ENCODE peak calls at places on chromosomes 11 and 22, in nine cellular contexts. One of them, this sample, is unnamed. For H3K4me1, the result is how much of the 10 kb centered on the place peaks cover.

GRCh38 chr11:74694136-74694535 is 37.1 kb downstream of the CHRDL2 start:
- DNase-seq in naive thymus-derived CD4-positive, alpha-beta T cell: no peak
- DNase-seq in fibroblast of lung: no peak
- DNase-seq in heart right ventricle: no peak
- DNase-seq in endodermal cell: peak
- DNase-seq in sigmoid colon: no peak
- DNase-seq in right atrium auricular region: no peak
- DNase-seq in thoracic aorta: no peak
- DNase-seq in psoas muscle: no peak
- DNase-seq in this sample: no peak

GRCh38 chr11:131771471-131771870 is 401.1 kb downstream of the NTM start:
- DNase-seq in naive thymus-derived CD4-positive, alpha-beta T cell: no peak
- DNase-seq in fibroblast of lung: no peak
- DNase-seq in heart right ventricle: no peak
- DNase-seq in endodermal cell: no peak
- DNase-seq in sigmoid colon: no peak
- DNase-seq in right atrium auricular region: no peak
- DNase-seq in thoracic aorta: no peak
- DNase-seq in psoas muscle: no peak
- DNase-seq in this sample: no peak

GRCh38 chr22:32801436-32802290 is at the start of gene TIMP3:
- DNase-seq in naive thymus-derived CD4-positive, alpha-beta T cell: no peak
- DNase-seq in fibroblast of lung: peak
- DNase-seq in heart right ventricle: peak
- DNase-seq in endodermal cell: peak
- DNase-seq in sigmoid colon: peak
- DNase-seq in right atrium auricular region: peak
- DNase-seq in thoracic aorta: peak
- DNase-seq in psoas muscle: peak
- DNase-seq in this sample: peak

GRCh38 chr11:126332221-126332711 is 23.2 kb upstream of the ST3GAL4 start:
- DNase-seq in naive thymus-derived CD4-positive, alpha-beta T cell: no peak
- DNase-seq in fibroblast of lung: peak
- DNase-seq in heart right ventricle: peak
- DNase-seq in endodermal cell: no peak
- DNase-seq in sigmoid colon: no peak
- DNase-seq in right atrium auricular region: peak
- DNase-seq in thoracic aorta: no peak
- DNase-seq in psoas muscle: peak
- DNase-seq in this sample: peak

GRCh38 chr11:121328213-121328966 is 35.8 kb downstream of the SC5D start:
- DNase-seq in naive thymus-derived CD4-positive, alpha-beta T cell: peak
- DNase-seq in fibroblast of lung: no peak
- DNase-seq in heart right ventricle: no peak
- DNase-seq in endodermal cell: no peak
- DNase-seq in sigmoid colon: no peak
- DNase-seq in right atrium auricular region: no peak
- DNase-seq in thoracic aorta: no peak
- DNase-seq in psoas muscle: no peak
- DNase-seq in this sample: no peak

GRCh38 chr11:108027057-108027456 is 18.4 kb downstream of the CUL5 start:
- DNase-seq in naive thymus-derived CD4-positive, alpha-beta T cell: no peak
- DNase-seq in fibroblast of lung: no peak
- DNase-seq in heart right ventricle: no peak
- DNase-seq in endodermal cell: no peak
- DNase-seq in sigmoid colon: no peak
- DNase-seq in right atrium auricular region: no peak
- DNase-seq in thoracic aorta: no peak
- DNase-seq in psoas muscle: no peak
- DNase-seq in this sample: no peak

GRCh38 chr11:132969892-132970291 is 562.4 kb downstream of the OPCML start:
- DNase-seq in naive thymus-derived CD4-positive, alpha-beta T cell: no peak
- DNase-seq in fibroblast of lung: no peak
- DNase-seq in heart right ventricle: no peak
- DNase-seq in endodermal cell: no peak
- DNase-seq in sigmoid colon: no peak
- DNase-seq in right atrium auricular region: no peak
- DNase-seq in thoracic aorta: no peak
- DNase-seq in psoas muscle: no peak
- DNase-seq in this sample: no peak

GRCh38 chr22:19984201-19984753 is 32.3 kb downstream of the ARVCF start:
- DNase-seq in naive thymus-derived CD4-positive, alpha-beta T cell: no peak
- DNase-seq in fibroblast of lung: peak
- DNase-seq in heart right ventricle: peak
- DNase-seq in endodermal cell: no peak
- DNase-seq in sigmoid colon: peak
- DNase-seq in right atrium auricular region: no peak
- DNase-seq in thoracic aorta: peak
- DNase-seq in psoas muscle: peak
- DNase-seq in this sample: peak

GRCh38 chr11:82980292-82980691 is 78.8 kb downstream of the DDIAS start:
- DNase-seq in naive thymus-derived CD4-positive, alpha-beta T cell: no peak
- DNase-seq in fibroblast of lung: peak
- DNase-seq in heart right ventricle: no peak
- DNase-seq in endodermal cell: no peak
- DNase-seq in sigmoid colon: no peak
- DNase-seq in right atrium auricular region: no peak
- DNase-seq in thoracic aorta: no peak
- DNase-seq in psoas muscle: no peak
- DNase-seq in this sample: no peak

GRCh38 chr11:64583296-64584262 is 7.4 kb upstream of the SLC22A12 start:
- DNase-seq in naive thymus-derived CD4-positive, alpha-beta T cell: no peak
- DNase-seq in fibroblast of lung: peak
- DNase-seq in heart right ventricle: no peak
- DNase-seq in endodermal cell: no peak
- DNase-seq in sigmoid colon: peak
- DNase-seq in right atrium auricular region: no peak
- DNase-seq in thoracic aorta: no peak
- DNase-seq in psoas muscle: no peak
- DNase-seq in this sample: no peak

GRCh38 chr11:130592056-130592455 is 143.6 kb downstream of the ADAMTS15 start:
- DNase-seq in naive thymus-derived CD4-positive, alpha-beta T cell: no peak
- DNase-seq in fibroblast of lung: peak
- DNase-seq in heart right ventricle: no peak
- DNase-seq in endodermal cell: no peak
- DNase-seq in sigmoid colon: no peak
- DNase-seq in right atrium auricular region: no peak
- DNase-seq in thoracic aorta: no peak
- DNase-seq in psoas muscle: no peak
- DNase-seq in this sample: no peak

GRCh38 chr11:124646148-124646547 is 23.5 kb downstream of the TBRG1 start:
- DNase-seq in naive thymus-derived CD4-positive, alpha-beta T cell: no peak
- DNase-seq in fibroblast of lung: no peak
- DNase-seq in heart right ventricle: no peak
- DNase-seq in endodermal cell: no peak
- DNase-seq in sigmoid colon: no peak
- DNase-seq in right atrium auricular region: no peak
- DNase-seq in thoracic aorta: no peak
- DNase-seq in psoas muscle: no peak
- DNase-seq in this sample: no peak

GRCh38 chr11:130606181-130606580 is 157.7 kb downstream of the ADAMTS15 start:
- DNase-seq in naive thymus-derived CD4-positive, alpha-beta T cell: no peak
- DNase-seq in fibroblast of lung: peak
- DNase-seq in heart right ventricle: no peak
- DNase-seq in endodermal cell: no peak
- DNase-seq in sigmoid colon: no peak
- DNase-seq in right atrium auricular region: peak
- DNase-seq in thoracic aorta: no peak
- DNase-seq in psoas muscle: no peak
- DNase-seq in this sample: no peak

GRCh38 chr11:65382804-65383368 is 440 bp upstream of the SLC25A45 start:
- DNase-seq in naive thymus-derived CD4-positive, alpha-beta T cell: no peak
- DNase-seq in fibroblast of lung: no peak
- DNase-seq in heart right ventricle: no peak
- DNase-seq in endodermal cell: no peak
- DNase-seq in sigmoid colon: peak
- DNase-seq in right atrium auricular region: no peak
- DNase-seq in thoracic aorta: no peak
- DNase-seq in psoas muscle: peak
- DNase-seq in this sample: no peak

GRCh38 chr11:85798361-85798760 is 12.6 kb downstream of the SYTL2 start:
- DNase-seq in naive thymus-derived CD4-positive, alpha-beta T cell: no peak
- DNase-seq in fibroblast of lung: no peak
- DNase-seq in heart right ventricle: no peak
- DNase-seq in endodermal cell: no peak
- DNase-seq in sigmoid colon: no peak
- DNase-seq in right atrium auricular region: no peak
- DNase-seq in thoracic aorta: no peak
- DNase-seq in psoas muscle: no peak
- DNase-seq in this sample: no peak

GRCh38 chr11:46277623-46278386 is at the start of gene CREB3L1:
- DNase-seq in naive thymus-derived CD4-positive, alpha-beta T cell: no peak
- DNase-seq in fibroblast of lung: peak
- DNase-seq in heart right ventricle: peak
- DNase-seq in endodermal cell: peak
- DNase-seq in sigmoid colon: peak
- DNase-seq in right atrium auricular region: no peak
- DNase-seq in thoracic aorta: no peak
- DNase-seq in psoas muscle: peak
- DNase-seq in this sample: peak
- H3K4me1 ChIP-seq in naive thymus-derived CD4-positive, alpha-beta T cell: under half
- H3K4me1 ChIP-seq in fibroblast of lung: under half
- H3K4me1 ChIP-seq in heart right ventricle: under half
- H3K4me1 ChIP-seq in endodermal cell: under half
- H3K4me1 ChIP-seq in sigmoid colon: under half
- H3K4me1 ChIP-seq in right atrium auricular region: under half
- H3K4me1 ChIP-seq in thoracic aorta: half or more
- H3K4me1 ChIP-seq in psoas muscle: under half
- H3K4me1 ChIP-seq in this sample: under half

GRCh38 chr22:46453829-46454220 is 83.6 kb downstream of the CELSR1 start:
- DNase-seq in naive thymus-derived CD4-positive, alpha-beta T cell: no peak
- DNase-seq in fibroblast of lung: no peak
- DNase-seq in heart right ventricle: no peak
- DNase-seq in endodermal cell: no peak
- DNase-seq in sigmoid colon: no peak
- DNase-seq in right atrium auricular region: no peak
- DNase-seq in thoracic aorta: no peak
- DNase-seq in psoas muscle: no peak
- DNase-seq in this sample: no peak

GRCh38 chr22:46455453-46455852 is 82.0 kb downstream of the CELSR1 start:
- DNase-seq in naive thymus-derived CD4-positive, alpha-beta T cell: no peak
- DNase-seq in fibroblast of lung: no peak
- DNase-seq in heart right ventricle: no peak
- DNase-seq in endodermal cell: no peak
- DNase-seq in sigmoid colon: no peak
- DNase-seq in right atrium auricular region: no peak
- DNase-seq in thoracic aorta: no peak
- DNase-seq in psoas muscle: no peak
- DNase-seq in this sample: no peak

GRCh38 chr22:46453006-46453828 is 84.2 kb downstream of the CELSR1 start:
- DNase-seq in naive thymus-derived CD4-positive, alpha-beta T cell: no peak
- DNase-seq in fibroblast of lung: no peak
- DNase-seq in heart right ventricle: no peak
- DNase-seq in endodermal cell: no peak
- DNase-seq in sigmoid colon: no peak
- DNase-seq in right atrium auricular region: no peak
- DNase-seq in thoracic aorta: no peak
- DNase-seq in psoas muscle: no peak
- DNase-seq in this sample: no peak

GRCh38 chr22:46454910-46455269 is 82.5 kb downstream of the CELSR1 start:
- DNase-seq in naive thymus-derived CD4-positive, alpha-beta T cell: no peak
- DNase-seq in fibroblast of lung: no peak
- DNase-seq in heart right ventricle: no peak
- DNase-seq in endodermal cell: no peak
- DNase-seq in sigmoid colon: no peak
- DNase-seq in right atrium auricular region: no peak
- DNase-seq in thoracic aorta: no peak
- DNase-seq in psoas muscle: no peak
- DNase-seq in this sample: no peak

GRCh38 chr22:46454233-46454909 is 83.0 kb downstream of the CELSR1 start:
- DNase-seq in naive thymus-derived CD4-positive, alpha-beta T cell: no peak
- DNase-seq in fibroblast of lung: no peak
- DNase-seq in heart right ventricle: no peak
- DNase-seq in endodermal cell: no peak
- DNase-seq in sigmoid colon: no peak
- DNase-seq in right atrium auricular region: no peak
- DNase-seq in thoracic aorta: no peak
- DNase-seq in psoas muscle: no peak
- DNase-seq in this sample: no peak
- H3K4me1 ChIP-seq in naive thymus-derived CD4-positive, alpha-beta T cell: under half
- H3K4me1 ChIP-seq in fibroblast of lung: under half
- H3K4me1 ChIP-seq in heart right ventricle: under half
- H3K4me1 ChIP-seq in endodermal cell: under half
- H3K4me1 ChIP-seq in sigmoid colon: under half
- H3K4me1 ChIP-seq in right atrium auricular region: under half
- H3K4me1 ChIP-seq in thoracic aorta: under half
- H3K4me1 ChIP-seq in psoas muscle: under half
- H3K4me1 ChIP-seq in this sample: under half

DNA sequence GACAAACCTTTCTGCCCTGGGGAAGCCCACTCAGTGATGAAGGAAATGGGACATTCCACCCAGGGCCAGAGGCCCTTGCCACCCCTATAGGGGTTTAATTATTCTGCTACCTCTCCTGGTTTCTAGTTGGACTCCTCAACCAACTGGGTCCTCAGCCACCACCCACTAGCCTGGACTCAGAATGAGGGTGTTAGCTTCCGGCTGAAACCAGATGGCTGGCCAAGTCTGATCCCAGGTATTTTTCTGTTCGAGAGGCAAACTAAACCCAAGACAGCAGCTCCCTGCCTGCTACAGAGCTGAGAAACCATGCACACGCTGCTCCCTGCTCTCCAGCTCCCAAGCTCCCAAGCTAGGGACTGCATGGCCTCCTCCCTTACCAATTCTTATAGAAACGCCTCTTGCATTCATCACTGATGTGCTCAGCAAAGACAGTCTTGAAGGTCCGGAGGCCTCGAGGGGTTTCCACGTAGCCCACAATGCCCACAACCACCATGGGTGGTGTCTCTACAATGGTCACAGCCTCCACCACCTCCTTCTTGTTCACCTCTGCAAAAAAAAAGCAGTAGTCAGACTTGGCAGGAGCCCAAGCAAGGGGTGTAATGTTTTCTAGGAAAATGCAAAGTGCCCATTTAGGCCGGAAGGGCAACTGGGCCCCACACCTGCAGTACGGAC is 2.2 kb downstream of the RPL3 start:
- DNase-seq in naive thymus-derived CD4-positive, alpha-beta T cell: no peak
- DNase-seq in fibroblast of lung: peak
- DNase-seq in heart right ventricle: no peak
- DNase-seq in endodermal cell: peak
- DNase-seq in sigmoid colon: no peak
- DNase-seq in right atrium auricular region: no peak
- DNase-seq in thoracic aorta: no peak
- DNase-seq in psoas muscle: no peak
- DNase-seq in this sample: no peak
- H3K4me1 ChIP-seq in naive thymus-derived CD4-positive, alpha-beta T cell: under half
- H3K4me1 ChIP-seq in fibroblast of lung: under half
- H3K4me1 ChIP-seq in heart right ventricle: under half
- H3K4me1 ChIP-seq in endodermal cell: under half
- H3K4me1 ChIP-seq in sigmoid colon: under half
- H3K4me1 ChIP-seq in right atrium auricular region: under half
- H3K4me1 ChIP-seq in thoracic aorta: under half
- H3K4me1 ChIP-seq in psoas muscle: under half
- H3K4me1 ChIP-seq in this sample: under half

DNA sequence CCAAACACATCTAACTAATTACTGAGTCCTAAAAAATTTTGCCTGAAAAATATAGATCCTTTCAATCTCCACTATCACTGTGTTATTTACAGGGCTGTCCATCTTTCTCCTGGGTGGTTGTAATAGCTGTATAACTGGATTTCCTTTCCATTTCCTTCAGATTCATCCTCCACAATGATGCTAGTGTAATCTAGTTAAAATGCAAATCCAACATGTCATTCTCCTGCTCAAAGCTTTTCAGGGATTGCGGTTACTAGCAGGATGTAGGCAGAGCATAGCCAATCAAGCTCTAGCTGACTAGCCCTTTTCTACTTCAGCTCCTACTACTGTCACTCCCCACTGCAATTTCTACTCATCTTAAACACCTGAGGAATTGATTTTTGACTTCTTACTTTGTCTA is 283.0 kb downstream of the RAB38 start:
- DNase-seq in naive thymus-derived CD4-positive, alpha-beta T cell: no peak
- DNase-seq in fibroblast of lung: no peak
- DNase-seq in heart right ventricle: no peak
- DNase-seq in endodermal cell: no peak
- DNase-seq in sigmoid colon: no peak
- DNase-seq in right atrium auricular region: no peak
- DNase-seq in thoracic aorta: no peak
- DNase-seq in psoas muscle: no peak
- DNase-seq in this sample: no peak
- H3K4me1 ChIP-seq in naive thymus-derived CD4-positive, alpha-beta T cell: under half
- H3K4me1 ChIP-seq in fibroblast of lung: under half
- H3K4me1 ChIP-seq in heart right ventricle: under half
- H3K4me1 ChIP-seq in endodermal cell: under half
- H3K4me1 ChIP-seq in sigmoid colon: under half
- H3K4me1 ChIP-seq in right atrium auricular region: under half
- H3K4me1 ChIP-seq in thoracic aorta: under half
- H3K4me1 ChIP-seq in psoas muscle: under half
- H3K4me1 ChIP-seq in this sample: under half

This sample was measured in ascending aorta.